ENCODE peak calls at places on chromosomes 6 and 20, in five cellular contexts. O is GM12878, S is HepG2, C is WTC11, W is K562. L is an unnamed sample.

GRCh38 chr20:13029687-13030510 is 21.1 kb downstream of the SPTLC3 start:
- DNase-seq in S (peak), C (no peak), O (no peak), W (no peak), L (peak)

GRCh38 chr6:87393026-87393622 is 14.6 kb upstream of the CFAP206 start:
- DNase-seq in C (no peak), W (peak), O (no peak), S (peak), L (peak)

GRCh38 chr6:4250645-4251044 is 115.3 kb upstream of the ECI2 start:
- DNase-seq in W (no peak), C (no peak), O (no peak), S (no peak), L (no peak)

GRCh38 chr6:49937017-49937416 is 26.9 kb downstream of the DEFB114 start:
- DNase-seq in O (no peak), C (no peak), S (no peak), W (no peak), L (no peak)

GRCh38 chr6:1915226-1915625 is 305.5 kb downstream of the FOXC1 start:
- DNase-seq in S (no peak), W (no peak), O (no peak), C (no peak), L (no peak)

GRCh38 chr20:11849976-11850670 is 67.6 kb upstream of the BTBD3 start:
- DNase-seq in O (no peak), W (no peak), C (no peak), S (no peak), L (no peak)

GRCh38 chr20:1952737-1953530 is 40.9 kb downstream of the PDYN start:
- DNase-seq in S (no peak), W (no peak), C (no peak), O (peak), L (no peak)

GRCh38 chr6:112054520-112055160 is 736 bp downstream of the CCN6 start:
- DNase-seq in C (no peak), W (no peak), S (no peak), O (no peak), L (no peak)

GRCh38 chr6:112145080-112145573 is 57.7 kb downstream of the FAM229B start:
- DNase-seq in S (peak), C (peak), O (no peak), W (no peak), L (no peak)

GRCh38 chr6:25706314-25707014 is 48.1 kb upstream of the SLC17A4 start:
- DNase-seq in C (no peak), S (peak), O (no peak), W (no peak), L (no peak)

GRCh38 chr6:390914-391558 is 516 bp upstream of the IRF4 start:
- DNase-seq in C (peak), W (no peak), S (no peak), O (no peak), L (no peak)

GRCh38 chr6:31834367-31834703 is 6.8 kb downstream of the HSPA1B start:
- DNase-seq in O (peak), C (peak), S (peak), W (peak), L (peak)

DNA sequence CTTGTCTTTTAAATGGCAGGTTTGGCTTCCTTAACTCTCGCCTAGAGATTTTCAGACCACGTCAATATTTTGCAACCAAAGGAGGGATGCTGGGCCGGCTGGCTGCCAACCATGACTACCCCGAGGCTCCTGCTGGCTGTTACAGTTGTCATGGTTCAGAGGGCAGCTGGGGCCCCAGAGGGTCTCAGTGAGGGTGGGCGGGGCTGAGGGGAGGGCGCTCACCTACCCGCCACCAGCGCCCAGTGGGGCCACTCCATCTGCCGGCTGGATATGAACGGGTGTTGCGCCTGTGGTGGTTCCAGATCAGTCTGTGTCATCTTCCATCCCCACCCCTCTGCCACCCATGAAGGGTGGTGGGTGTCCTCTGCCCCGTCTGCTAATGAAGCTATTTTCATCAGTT is 12.3 kb downstream of the GPR31 start:
- DNase-seq in O (no peak), S (no peak), C (no peak), W (no peak), L (no peak)
- TF ChIP-seq ESRRA in O (no peak), S (no peak), C (no peak), W (no peak), L (no peak)

DNA sequence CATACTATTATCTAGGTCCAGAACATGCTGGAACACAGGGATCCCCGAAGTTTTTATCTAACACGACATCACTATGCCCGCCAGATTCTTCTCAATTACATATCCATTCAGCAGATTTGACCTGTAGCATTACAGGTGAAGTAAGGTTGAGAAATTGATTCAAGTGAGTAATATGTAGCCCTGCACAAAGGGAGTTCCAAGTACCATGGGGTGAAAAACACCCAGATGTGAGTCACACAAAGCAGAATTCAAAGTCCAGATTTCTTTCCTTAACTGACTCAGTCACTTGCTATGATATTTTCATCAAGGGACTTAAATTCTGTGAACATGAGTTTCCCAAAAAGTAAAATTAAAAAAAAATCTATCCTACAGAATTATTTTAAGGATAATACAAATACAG is 655.4 kb upstream of the PTCHD4 start:
- DNase-seq in S (peak), C (no peak), W (no peak), O (no peak), L (peak)
- TF ChIP-seq ESRRA in S (no peak), C (no peak), W (no peak), O (no peak), L (no peak)

GRCh38 chr6:75290136-75290535 is 5.5 kb upstream of the TMEM30A start:
- DNase-seq in S (no peak), W (no peak), C (no peak), O (no peak), L (no peak)

GRCh38 chr6:75291744-75292143 is 7.2 kb upstream of the TMEM30A start:
- DNase-seq in W (no peak), S (no peak), C (no peak), O (no peak), L (no peak)

GRCh38 chr6:75292522-75292921 is 7.9 kb upstream of the TMEM30A start:
- DNase-seq in W (no peak), C (no peak), S (no peak), O (no peak), L (no peak)

GRCh38 chr6:75291331-75291730 is 6.7 kb upstream of the TMEM30A start:
- DNase-seq in W (no peak), C (no peak), O (no peak), S (no peak), L (no peak)

GRCh38 chr6:75290558-75290957 is 6.0 kb upstream of the TMEM30A start:
- DNase-seq in O (no peak), C (no peak), S (no peak), W (no peak), L (no peak)
- TF ChIP-seq ESRRA in O (no peak), C (no peak), S (no peak), W (no peak), L (no peak)

GRCh38 chr6:20060252-20060651 is 152.0 kb downstream of the MBOAT1 start:
- DNase-seq in S (no peak), W (no peak), O (no peak), C (no peak), L (no peak)

GRCh38 chr6:20061952-20062351 is 150.3 kb downstream of the MBOAT1 start:
- DNase-seq in S (no peak), W (no peak), O (no peak), C (no peak), L (no peak)

GRCh38 chr6:20058912-20059311 is 153.4 kb downstream of the MBOAT1 start:
- DNase-seq in C (no peak), O (no peak), W (no peak), S (no peak), L (no peak)

DNA sequence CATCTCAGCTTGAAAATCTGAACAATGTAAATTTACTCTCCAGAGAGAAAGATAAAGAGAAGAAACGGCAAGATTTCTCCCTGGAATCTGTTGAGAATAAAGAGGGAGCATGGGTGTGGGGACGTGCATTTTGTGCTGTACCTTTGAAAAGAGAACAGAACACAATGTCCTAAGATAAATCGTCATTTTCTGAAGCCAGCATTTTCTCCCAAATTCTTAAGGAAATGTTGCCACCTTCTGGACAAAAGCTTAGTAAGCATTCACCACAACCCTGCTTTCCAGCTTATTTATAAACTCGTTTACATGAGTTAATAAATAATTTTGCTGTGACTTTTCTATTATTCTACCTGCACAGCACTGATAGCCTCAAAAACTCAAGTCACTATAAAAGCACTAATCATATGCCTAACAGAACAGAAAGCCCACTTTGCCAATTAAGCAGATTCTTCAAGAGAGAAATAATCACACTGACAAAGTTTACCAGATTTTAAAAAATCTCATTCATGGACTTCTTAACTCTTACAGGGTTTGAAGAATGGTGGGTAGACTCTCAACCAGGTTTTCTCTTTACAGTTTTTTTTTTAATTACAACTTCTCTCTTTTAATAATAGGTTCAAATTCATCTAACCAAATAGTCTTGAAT is 155.8 kb downstream of the MBOAT1 start:
- DNase-seq in O (peak), S (peak), W (no peak), C (no peak), L (peak)
- TF ChIP-seq ESRRA in O (no peak), S (no peak), W (no peak), C (no peak), L (no peak)

GRCh38 chr20:29430531-29430930 is 1826.9 kb upstream of the DEFB115 start:
- DNase-seq in S (no peak), C (no peak), O (no peak), W (no peak), L (no peak)

DNA sequence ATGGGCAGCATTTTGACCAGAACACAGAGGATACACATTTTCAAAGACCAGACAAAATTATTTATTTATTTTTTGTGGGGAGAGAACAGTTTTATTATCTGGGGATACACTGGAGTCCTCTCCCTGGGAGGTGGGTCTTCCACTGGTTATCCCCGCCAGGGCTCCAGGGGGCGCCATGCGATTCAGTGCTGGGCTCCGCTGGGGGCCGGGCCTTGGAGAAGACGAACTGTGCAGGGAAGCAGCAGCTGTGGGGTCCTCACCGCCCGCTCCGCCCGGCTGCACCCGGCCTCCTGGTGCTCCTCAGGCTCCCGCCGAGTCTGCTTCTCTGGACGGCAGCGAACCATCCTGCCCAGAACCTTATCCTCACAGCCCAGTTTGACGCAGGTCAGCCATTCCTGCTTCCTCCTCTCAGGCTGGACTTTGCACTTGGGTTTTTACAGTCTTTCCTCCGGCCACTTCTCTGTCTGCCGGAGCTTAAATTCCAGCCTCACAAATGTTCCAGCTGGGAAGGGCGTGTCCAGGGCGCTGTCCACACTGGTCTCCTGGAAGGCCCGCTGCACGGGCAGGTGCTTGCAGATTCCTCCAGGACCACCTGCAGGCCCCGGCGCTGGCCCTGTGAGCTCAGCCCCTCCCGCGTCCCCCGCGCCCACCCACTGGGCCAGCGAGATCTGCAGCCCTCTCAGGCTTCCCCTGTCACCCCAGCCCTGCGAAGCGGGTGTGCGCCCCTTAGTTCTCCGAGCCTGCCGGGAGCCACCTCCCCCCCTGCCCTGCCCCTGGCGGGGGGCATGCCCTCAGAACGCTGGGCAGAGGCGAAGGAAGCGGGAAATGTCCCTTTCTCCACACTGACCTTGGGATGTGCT is 1830.0 kb upstream of the DEFB115 start:
- DNase-seq in S (no peak), W (no peak), C (no peak), O (no peak), L (peak)
- TF ChIP-seq ESRRA in S (no peak), W (no peak), C (no peak), O (no peak), L (no peak)

GRCh38 chr6:132122176-132122575 is 171.0 kb upstream of the CCN2 start:
- DNase-seq in W (no peak), S (no peak), C (no peak), O (no peak), L (no peak)

GRCh38 chr6:132128424-132128823 is 177.3 kb upstream of the CCN2 start:
- DNase-seq in W (no peak), O (no peak), C (no peak), S (no peak), L (no peak)

GRCh38 chr6:132126150-132126549 is 175.0 kb upstream of the CCN2 start:
- DNase-seq in C (no peak), O (no peak), S (peak), W (no peak), L (no peak)

GRCh38 chr6:132118144-132118543 is 167.0 kb upstream of the CCN2 start:
- DNase-seq in W (no peak), S (no peak), O (no peak), C (no peak), L (no peak)

DNA sequence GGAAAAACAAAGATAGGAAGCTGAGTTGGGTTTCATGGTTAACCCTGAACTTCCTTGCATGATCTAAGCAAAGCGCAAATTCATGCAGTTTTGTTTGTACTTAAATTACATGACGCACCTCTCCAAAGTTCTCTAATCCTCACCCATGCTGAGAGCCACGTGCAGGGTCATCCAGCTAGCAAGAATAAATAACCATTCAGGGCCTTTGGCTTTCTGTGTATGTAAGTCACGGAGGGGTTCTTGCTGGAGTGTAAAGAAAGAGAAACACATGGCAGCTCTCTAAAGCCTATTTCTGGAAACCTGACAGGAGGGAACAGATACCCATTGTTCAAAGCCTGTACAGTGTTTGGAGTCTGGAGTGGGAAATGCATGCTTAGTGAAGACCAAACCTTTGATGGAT is 171.7 kb upstream of the CCN2 start:
- DNase-seq in O (no peak), C (no peak), W (no peak), S (peak), L (no peak)
- TF ChIP-seq ESRRA in O (no peak), C (no peak), W (no peak), S (no peak), L (no peak)

GRCh38 chr6:71619836-71620235 is 266.5 kb upstream of the RIMS1 start:
- DNase-seq in S (no peak), W (no peak), O (no peak), C (no peak), L (no peak)

GRCh38 chr6:71621918-71622519 is 264.3 kb upstream of the RIMS1 start:
- DNase-seq in O (no peak), W (no peak), S (peak), C (no peak), L (no peak)
- TF ChIP-seq ESRRA in O (no peak), W (no peak), S (no peak), C (no peak), L (no peak)

GRCh38 chr20:10225439-10226080 is 6.9 kb downstream of the SNAP25 start:
- DNase-seq in C (no peak), W (peak), S (peak), O (no peak), L (peak)
- TF ChIP-seq ESRRA in C (no peak), W (peak), S (no peak), O (no peak), L (peak)

GRCh38 chr6:138109042-138109997 is 2.1 kb upstream of the PERP start:
- DNase-seq in S (peak), O (peak), W (peak), C (peak), L (peak)
- TF ChIP-seq ESRRA in S (no peak), O (no peak), W (no peak), C (no peak), L (no peak)